ENCODE peak calls at places on chromosomes 16 and 17, in four cellular contexts. One of them, this sample, is unnamed.
A peak's percentile ranks its signal among the peaks of the same experiment; 100 is the strongest.

GRCh38 chr16:68676113-68676860 is 31.2 kb downstream of the CDH3 start:
- DNase-seq in transverse colon: no peak
- DNase-seq in adrenal gland: no peak
- DNase-seq in mammary epithelial cell: peak; percentile 88
- DNase-seq in this sample: no peak

GRCh38 chr17:7549401-7550055 is 670 bp downstream of the TNFSF12 start:
- DNase-seq in transverse colon: peak; percentile 62
- DNase-seq in mammary epithelial cell: no peak
- DNase-seq in adrenal gland: no peak
- DNase-seq in this sample: no peak

GRCh38 chr17:83153681-83154310 is 74.4 kb downstream of the METRNL start:
- DNase-seq in mammary epithelial cell: no peak
- DNase-seq in transverse colon: no peak
- DNase-seq in adrenal gland: no peak
- DNase-seq in this sample: no peak

GRCh38 chr17:67974186-67974585 is 22.1 kb downstream of the C17orf58 start:
- DNase-seq in adrenal gland: no peak
- DNase-seq in transverse colon: no peak
- DNase-seq in mammary epithelial cell: no peak
- DNase-seq in this sample: no peak

GRCh38 chr16:69906838-69907301 is 44.3 kb upstream of the CLEC18A start:
- DNase-seq in transverse colon: no peak
- DNase-seq in mammary epithelial cell: no peak
- DNase-seq in adrenal gland: no peak
- DNase-seq in this sample: no peak

GRCh38 chr17:49393491-49394255 is 21.0 kb downstream of the PHB1 start:
- DNase-seq in transverse colon: no peak
- DNase-seq in mammary epithelial cell: no peak
- DNase-seq in adrenal gland: no peak
- DNase-seq in this sample: no peak

GRCh38 chr17:68344701-68345136 is 53.4 kb downstream of the ARSG start:
- DNase-seq in mammary epithelial cell: no peak
- DNase-seq in transverse colon: peak; percentile 21
- DNase-seq in adrenal gland: no peak
- DNase-seq in this sample: no peak

GRCh38 chr17:30429155-30429554 is 48.1 kb upstream of the GOSR1 start:
- DNase-seq in transverse colon: no peak
- DNase-seq in mammary epithelial cell: no peak
- DNase-seq in adrenal gland: no peak
- DNase-seq in this sample: no peak

GRCh38 chr16:53912155-53912554 is 208.2 kb downstream of the FTO start:
- DNase-seq in adrenal gland: no peak
- DNase-seq in mammary epithelial cell: peak; percentile 89
- DNase-seq in transverse colon: no peak
- DNase-seq in this sample: no peak

GRCh38 chr16:11759163-11759834 is 16.6 kb upstream of the TXNDC11 start:
- DNase-seq in mammary epithelial cell: no peak
- DNase-seq in transverse colon: peak; percentile 76
- DNase-seq in adrenal gland: no peak
- DNase-seq in this sample: no peak

GRCh38 chr16:71767060-71767900 is 41.4 kb downstream of the AP1G1 start:
- DNase-seq in mammary epithelial cell: no peak
- DNase-seq in adrenal gland: no peak
- DNase-seq in transverse colon: no peak
- DNase-seq in this sample: no peak

GRCh38 chr16:89599451-89599858 is 14.0 kb upstream of the DPEP1 start:
- DNase-seq in transverse colon: peak; percentile 61
- DNase-seq in adrenal gland: no peak
- DNase-seq in mammary epithelial cell: peak; percentile 41
- DNase-seq in this sample: peak; percentile 65

GRCh38 chr17:1485748-1486376 is 6.6 kb downstream of the MYO1C start:
- DNase-seq in mammary epithelial cell: peak; percentile 26
- DNase-seq in transverse colon: peak; percentile 76
- DNase-seq in adrenal gland: peak; percentile 75
- DNase-seq in this sample: peak; percentile 28

GRCh38 chr17:1486802-1487695 is 5.4 kb downstream of the MYO1C start:
- DNase-seq in mammary epithelial cell: peak; percentile 72
- DNase-seq in adrenal gland: peak; percentile 78
- DNase-seq in transverse colon: peak; percentile 95
- DNase-seq in this sample: peak; percentile 48

GRCh38 chr17:1484586-1485310 is 7.7 kb downstream of the MYO1C start:
- DNase-seq in transverse colon: peak; percentile 79
- DNase-seq in mammary epithelial cell: peak; percentile 32
- DNase-seq in adrenal gland: no peak
- DNase-seq in this sample: peak; percentile 73

GRCh38 chr17:1484060-1484535 is 8.4 kb downstream of the MYO1C start:
- DNase-seq in mammary epithelial cell: no peak
- DNase-seq in adrenal gland: no peak
- DNase-seq in transverse colon: no peak
- DNase-seq in this sample: no peak

DNA sequence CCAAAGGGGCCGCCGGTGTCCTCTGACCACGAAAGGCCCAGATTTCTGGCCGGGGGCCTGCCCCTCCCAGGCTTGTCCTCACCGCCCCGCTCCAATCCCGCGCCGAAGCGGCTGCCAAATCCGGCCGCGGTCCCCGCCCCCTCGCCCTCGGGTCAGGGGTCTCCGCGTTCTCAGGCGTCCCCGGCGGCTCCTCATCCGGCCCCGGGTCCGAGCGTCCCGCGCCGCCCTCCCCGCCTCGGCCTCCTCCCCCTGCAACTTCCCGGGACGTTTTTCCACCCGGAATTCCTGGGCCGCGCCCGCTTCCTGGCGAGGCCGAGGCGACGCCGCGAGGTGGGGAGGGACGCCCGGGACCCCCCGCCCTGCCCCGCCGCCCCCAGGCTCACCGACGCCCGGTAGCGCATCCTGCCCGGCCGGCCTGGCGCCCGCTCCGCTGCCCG is 7.2 kb downstream of the MYO1C start:
- DNase-seq in transverse colon: peak; percentile 60
- DNase-seq in adrenal gland: no peak
- DNase-seq in mammary epithelial cell: no peak
- DNase-seq in this sample: peak; percentile 43
- H3K4me1 ChIP-seq in transverse colon: peaks cover 47% of the 10 kb centered on the region
- H3K4me1 ChIP-seq in adrenal gland: peaks cover 20% of the 10 kb centered on the region
- H3K4me1 ChIP-seq in mammary epithelial cell: peaks cover 33% of the 10 kb centered on the region
- H3K4me1 ChIP-seq in this sample: no peaks in the 10 kb centered on the region

GRCh38 chr17:37744961-37745800 is at the start of gene HNF1B:
- DNase-seq in mammary epithelial cell: no peak
- DNase-seq in transverse colon: peak; percentile 73
- DNase-seq in adrenal gland: no peak
- DNase-seq in this sample: no peak
- H3K27me3 ChIP-seq in mammary epithelial cell: peaks cover 56% of the 10 kb centered on the region
- H3K27me3 ChIP-seq in transverse colon: peaks cover 84% of the 10 kb centered on the region
- H3K27me3 ChIP-seq in adrenal gland: peaks cover 77% of the 10 kb centered on the region
- H3K27me3 ChIP-seq in this sample: no peaks in the 10 kb centered on the region

GRCh38 chr17:46178550-46179198 is 14.6 kb downstream of the KANSL1 start:
- DNase-seq in adrenal gland: no peak
- DNase-seq in transverse colon: no peak
- DNase-seq in mammary epithelial cell: no peak
- DNase-seq in this sample: no peak
- H3K27ac ChIP-seq in adrenal gland: peak overlapping the region; percentile 33
- H3K27ac ChIP-seq in transverse colon: no peak overlapping the region
- H3K27ac ChIP-seq in mammary epithelial cell: no peak overlapping the region
- H3K27ac ChIP-seq in this sample: no peak overlapping the region

DNA sequence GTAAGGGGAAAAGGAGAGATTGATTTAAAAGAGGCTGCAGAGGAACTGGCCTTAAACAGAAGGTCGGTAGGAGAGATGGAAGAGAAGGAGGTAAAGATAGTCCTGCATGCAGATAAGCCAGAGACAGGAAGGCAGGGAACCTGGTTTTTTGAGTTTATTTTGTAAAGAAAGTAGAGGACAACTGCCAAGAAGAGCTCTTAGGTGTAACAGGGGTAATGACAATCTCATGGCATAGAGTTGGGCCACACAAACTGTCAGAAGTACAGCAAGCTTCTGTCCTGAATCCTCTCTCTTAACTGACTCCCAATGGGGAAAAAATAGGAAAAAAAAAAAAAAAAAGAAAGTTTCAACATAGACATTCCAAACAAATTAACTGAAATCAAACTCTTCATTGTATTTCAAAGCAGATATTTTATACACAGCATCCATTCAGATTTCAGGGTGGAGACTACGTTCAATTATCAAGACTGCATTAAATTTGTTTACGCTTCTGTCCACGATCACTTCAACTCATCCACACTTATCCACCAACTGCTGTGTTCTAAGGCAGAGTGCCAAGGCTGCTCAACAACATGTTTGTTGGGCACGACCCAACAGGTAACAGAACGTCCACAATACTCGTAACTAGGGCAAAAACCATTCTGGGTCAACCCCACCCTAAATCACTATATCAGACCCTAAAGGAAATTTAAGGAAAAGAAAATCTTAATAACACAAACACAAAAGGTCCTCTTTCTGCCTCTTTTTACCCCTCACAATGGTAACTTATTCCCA is 34.9 kb downstream of the USP31 start:
- DNase-seq in mammary epithelial cell: no peak
- DNase-seq in adrenal gland: no peak
- DNase-seq in transverse colon: no peak
- DNase-seq in this sample: no peak
- H3K4me1 ChIP-seq in mammary epithelial cell: peaks cover 26% of the 10 kb centered on the region
- H3K4me1 ChIP-seq in adrenal gland: peaks cover 4% of the 10 kb centered on the region
- H3K4me1 ChIP-seq in transverse colon: no peaks in the 10 kb centered on the region
- H3K4me1 ChIP-seq in this sample: peaks cover 2% of the 10 kb centered on the region